ENCODE peak calls at places on chromosomes 11 and 22, in six cellular contexts. One of them, this sample, is unnamed.

GRCh38 chr22:24728790-24729637 is 45.5 kb downstream of the PIWIL3 start:
- DNase-seq in nephron progenitor cell: peak; percentile 16
- DNase-seq in PC-9: no peak
- DNase-seq in pancreas: no peak
- DNase-seq in HCT116: no peak
- DNase-seq in fibroblast of mammary gland: peak; percentile 7
- DNase-seq in this sample: no peak

GRCh38 chr11:119044708-119045107 is 12.3 kb downstream of the HYOU1 start:
- DNase-seq in fibroblast of mammary gland: no peak
- DNase-seq in pancreas: no peak
- DNase-seq in PC-9: no peak
- DNase-seq in HCT116: no peak
- DNase-seq in nephron progenitor cell: no peak
- DNase-seq in this sample: no peak

GRCh38 chr11:113253406-113253805 is 61.0 kb upstream of the TTC12 start:
- DNase-seq in PC-9: no peak
- DNase-seq in HCT116: no peak
- DNase-seq in pancreas: no peak
- DNase-seq in fibroblast of mammary gland: no peak
- DNase-seq in nephron progenitor cell: no peak
- DNase-seq in this sample: no peak

GRCh38 chr11:1852885-1853284 is at the start of gene LSP1:
- DNase-seq in pancreas: no peak
- DNase-seq in fibroblast of mammary gland: no peak
- DNase-seq in HCT116: no peak
- DNase-seq in nephron progenitor cell: no peak
- DNase-seq in PC-9: no peak
- DNase-seq in this sample: no peak

GRCh38 chr11:119015054-119015611 is 3.0 kb downstream of the RPS25 start:
- DNase-seq in fibroblast of mammary gland: no peak
- DNase-seq in PC-9: no peak
- DNase-seq in pancreas: no peak
- DNase-seq in HCT116: no peak
- DNase-seq in nephron progenitor cell: no peak
- DNase-seq in this sample: peak; percentile 13

GRCh38 chr11:132943737-132944556 is 588.4 kb downstream of the OPCML start:
- DNase-seq in fibroblast of mammary gland: no peak
- DNase-seq in pancreas: peak; percentile 56
- DNase-seq in HCT116: no peak
- DNase-seq in nephron progenitor cell: peak; percentile 69
- DNase-seq in PC-9: no peak
- DNase-seq in this sample: no peak

GRCh38 chr11:64571410-64572091 is 19.5 kb upstream of the SLC22A12 start:
- DNase-seq in nephron progenitor cell: no peak
- DNase-seq in HCT116: no peak
- DNase-seq in pancreas: no peak
- DNase-seq in fibroblast of mammary gland: peak; percentile 54
- DNase-seq in PC-9: peak; percentile 86
- DNase-seq in this sample: no peak

GRCh38 chr11:65017927-65018326 is 4.0 kb downstream of the ARL2 start:
- DNase-seq in HCT116: no peak
- DNase-seq in PC-9: no peak
- DNase-seq in nephron progenitor cell: no peak
- DNase-seq in fibroblast of mammary gland: no peak
- DNase-seq in pancreas: no peak
- DNase-seq in this sample: no peak

GRCh38 chr11:47688986-47689385 is 26.2 kb downstream of the AGBL2 start:
- DNase-seq in PC-9: no peak
- DNase-seq in nephron progenitor cell: no peak
- DNase-seq in pancreas: no peak
- DNase-seq in HCT116: no peak
- DNase-seq in fibroblast of mammary gland: no peak
- DNase-seq in this sample: no peak

GRCh38 chr11:91433284-91434010 is 791.2 kb upstream of the FAT3 start:
- DNase-seq in PC-9: no peak
- DNase-seq in pancreas: no peak
- DNase-seq in HCT116: no peak
- DNase-seq in fibroblast of mammary gland: no peak
- DNase-seq in nephron progenitor cell: no peak
- DNase-seq in this sample: no peak

GRCh38 chr22:30602049-30602448 is 4.9 kb upstream of the TCN2 start:
- DNase-seq in HCT116: peak; percentile 53
- DNase-seq in pancreas: no peak
- DNase-seq in PC-9: no peak
- DNase-seq in nephron progenitor cell: no peak
- DNase-seq in fibroblast of mammary gland: peak; percentile 31
- DNase-seq in this sample: peak; percentile 31

GRCh38 chr11:47857485-47858168 is 9.5 kb upstream of the NUP160 start:
- DNase-seq in HCT116: no peak
- DNase-seq in pancreas: no peak
- DNase-seq in fibroblast of mammary gland: no peak
- DNase-seq in nephron progenitor cell: no peak
- DNase-seq in PC-9: no peak
- DNase-seq in this sample: no peak

GRCh38 chr11:39681428-39681827 is 1778.0 kb downstream of the LRRC4C start:
- DNase-seq in nephron progenitor cell: no peak
- DNase-seq in PC-9: no peak
- DNase-seq in fibroblast of mammary gland: no peak
- DNase-seq in HCT116: no peak
- DNase-seq in pancreas: no peak
- DNase-seq in this sample: no peak

GRCh38 chr11:61507012-61507768 is 1.4 kb upstream of the LRRC10B start:
- DNase-seq in fibroblast of mammary gland: no peak
- DNase-seq in PC-9: no peak
- DNase-seq in HCT116: no peak
- DNase-seq in pancreas: no peak
- DNase-seq in nephron progenitor cell: no peak
- DNase-seq in this sample: no peak

GRCh38 chr11:65695459-65696241 is 16.4 kb upstream of the KAT5 start:
- DNase-seq in HCT116: peak; percentile 26
- DNase-seq in PC-9: peak; percentile 44
- DNase-seq in fibroblast of mammary gland: no peak
- DNase-seq in nephron progenitor cell: no peak
- DNase-seq in pancreas: peak; percentile 70
- DNase-seq in this sample: peak; percentile 81

GRCh38 chr11:37926772-37927171 is 1328.7 kb upstream of the RAG2 start:
- DNase-seq in HCT116: no peak
- DNase-seq in fibroblast of mammary gland: no peak
- DNase-seq in PC-9: no peak
- DNase-seq in nephron progenitor cell: no peak
- DNase-seq in pancreas: no peak
- DNase-seq in this sample: no peak

GRCh38 chr11:15897211-15897960 is 459.0 kb downstream of the SOX6 start:
- DNase-seq in pancreas: no peak
- DNase-seq in PC-9: peak; percentile 31
- DNase-seq in HCT116: no peak
- DNase-seq in nephron progenitor cell: no peak
- DNase-seq in fibroblast of mammary gland: peak; percentile 1
- DNase-seq in this sample: peak; percentile 13

GRCh38 chr22:44393066-44393465 is 80.3 kb upstream of the SHISAL1 start:
- DNase-seq in HCT116: no peak
- DNase-seq in fibroblast of mammary gland: no peak
- DNase-seq in pancreas: peak; percentile 27
- DNase-seq in PC-9: no peak
- DNase-seq in nephron progenitor cell: no peak
- DNase-seq in this sample: no peak

GRCh38 chr11:35274909-35275807 is 136.2 kb downstream of the CD44 start:
- DNase-seq in HCT116: no peak
- DNase-seq in PC-9: peak; percentile 45
- DNase-seq in fibroblast of mammary gland: no peak
- DNase-seq in pancreas: peak; percentile 84
- DNase-seq in nephron progenitor cell: no peak
- DNase-seq in this sample: peak; percentile 66

GRCh38 chr22:35900483-35901168 is 128.0 kb downstream of the RBFOX2 start:
- DNase-seq in PC-9: peak; percentile 48
- DNase-seq in nephron progenitor cell: no peak
- DNase-seq in fibroblast of mammary gland: peak; percentile 26
- DNase-seq in pancreas: no peak
- DNase-seq in HCT116: peak; percentile 28
- DNase-seq in this sample: no peak

GRCh38 chr11:91104237-91104636 is 881.4 kb upstream of the CHORDC1 start:
- DNase-seq in pancreas: no peak
- DNase-seq in nephron progenitor cell: no peak
- DNase-seq in HCT116: no peak
- DNase-seq in fibroblast of mammary gland: peak; percentile 44
- DNase-seq in PC-9: peak; percentile 15
- DNase-seq in this sample: no peak

GRCh38 chr11:3008746-3009336 is 16.7 kb upstream of the NAP1L4 start:
- DNase-seq in HCT116: no peak
- DNase-seq in pancreas: peak; percentile 41
- DNase-seq in nephron progenitor cell: no peak
- DNase-seq in fibroblast of mammary gland: no peak
- DNase-seq in PC-9: no peak
- DNase-seq in this sample: no peak

GRCh38 chr11:110878513-110878912 is 166.3 kb upstream of the ARHGAP20 start:
- DNase-seq in pancreas: no peak
- DNase-seq in HCT116: no peak
- DNase-seq in nephron progenitor cell: no peak
- DNase-seq in fibroblast of mammary gland: peak; percentile 89
- DNase-seq in PC-9: no peak
- DNase-seq in this sample: no peak

GRCh38 chr11:117378966-117379865 is 51.6 kb downstream of the CEP164 start:
- DNase-seq in HCT116: no peak
- DNase-seq in PC-9: no peak
- DNase-seq in nephron progenitor cell: no peak
- DNase-seq in pancreas: no peak
- DNase-seq in fibroblast of mammary gland: no peak
- DNase-seq in this sample: no peak

GRCh38 chr11:64131657-64132387 is 34.1 kb downstream of the MACROD1 start:
- DNase-seq in nephron progenitor cell: no peak
- DNase-seq in HCT116: no peak
- DNase-seq in PC-9: no peak
- DNase-seq in fibroblast of mammary gland: no peak
- DNase-seq in pancreas: no peak
- DNase-seq in this sample: no peak

GRCh38 chr11:68003846-68004550 is at the start of gene UNC93B1:
- DNase-seq in PC-9: peak; percentile 92
- DNase-seq in fibroblast of mammary gland: peak; percentile 71
- DNase-seq in nephron progenitor cell: peak; percentile 78
- DNase-seq in HCT116: peak; percentile 67
- DNase-seq in pancreas: peak; percentile 94
- DNase-seq in this sample: peak; percentile 93

DNA sequence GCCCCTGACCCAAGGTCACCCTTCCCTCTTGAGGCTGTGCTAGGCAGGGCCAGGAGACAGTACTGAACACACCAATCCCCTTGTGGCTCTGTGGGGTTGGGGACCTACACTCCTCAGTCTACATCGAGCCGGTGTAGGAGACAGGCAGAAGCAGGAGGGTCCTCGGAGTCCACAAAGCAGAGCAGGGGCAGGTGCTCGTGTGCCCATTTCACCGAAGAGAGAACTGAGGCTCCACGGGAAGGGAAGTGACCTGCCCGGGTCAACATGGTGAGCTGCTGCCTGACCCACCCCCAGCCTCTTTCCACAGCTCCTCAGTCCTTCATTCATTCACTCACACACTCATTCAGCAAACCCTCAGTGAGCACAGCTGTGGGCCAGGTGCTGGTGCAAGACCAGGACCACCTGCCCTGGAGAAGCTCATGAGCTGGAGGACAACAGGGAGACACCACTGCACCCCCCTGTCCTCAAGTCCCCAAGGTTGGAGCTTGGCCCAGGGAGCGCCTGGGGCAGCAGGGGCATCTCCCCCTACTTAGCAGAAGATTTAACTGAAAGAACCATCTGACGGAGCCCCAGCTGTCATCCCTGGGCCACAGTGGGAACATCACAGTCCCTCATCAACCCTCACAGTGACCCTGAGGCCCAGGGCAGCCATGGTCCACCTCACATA is 127.3 kb downstream of the MED15 start:
- DNase-seq in pancreas: no peak
- DNase-seq in HCT116: no peak
- DNase-seq in nephron progenitor cell: no peak
- DNase-seq in fibroblast of mammary gland: no peak
- DNase-seq in PC-9: no peak
- DNase-seq in this sample: no peak
- TF ChIP-seq CTCF in pancreas: no peak
- TF ChIP-seq CTCF in HCT116: no peak
- TF ChIP-seq CTCF in nephron progenitor cell: no peak
- TF ChIP-seq CTCF in fibroblast of mammary gland: no peak
- TF ChIP-seq CTCF in PC-9: no peak
- TF ChIP-seq CTCF in this sample: no peak

GRCh38 chr11:123253909-123254308 is 58.9 kb upstream of the CLMP start:
- DNase-seq in fibroblast of mammary gland: peak; percentile 42
- DNase-seq in nephron progenitor cell: no peak
- DNase-seq in HCT116: no peak
- DNase-seq in PC-9: no peak
- DNase-seq in pancreas: no peak
- DNase-seq in this sample: no peak
- TF ChIP-seq CTCF in fibroblast of mammary gland: no peak
- TF ChIP-seq CTCF in nephron progenitor cell: no peak
- TF ChIP-seq CTCF in HCT116: no peak
- TF ChIP-seq CTCF in PC-9: no peak
- TF ChIP-seq CTCF in pancreas: no peak
- TF ChIP-seq CTCF in this sample: no peak

GRCh38 chr11:33835143-33835878 is 56.6 kb downstream of the LMO2 start:
- DNase-seq in nephron progenitor cell: no peak
- DNase-seq in PC-9: peak; percentile 18
- DNase-seq in HCT116: peak; percentile 48
- DNase-seq in fibroblast of mammary gland: peak; percentile 86
- DNase-seq in pancreas: no peak
- DNase-seq in this sample: no peak
- TF ChIP-seq CTCF in nephron progenitor cell: no peak
- TF ChIP-seq CTCF in PC-9: peak; percentile 79
- TF ChIP-seq CTCF in HCT116: peak; percentile 18
- TF ChIP-seq CTCF in fibroblast of mammary gland: peak; percentile 37
- TF ChIP-seq CTCF in pancreas: no peak
- TF ChIP-seq CTCF in this sample: peak; percentile 15

GRCh38 chr11:20336056-20336455 is 27.5 kb upstream of the HTATIP2 start:
- DNase-seq in HCT116: no peak
- DNase-seq in pancreas: no peak
- DNase-seq in PC-9: no peak
- DNase-seq in nephron progenitor cell: no peak
- DNase-seq in fibroblast of mammary gland: no peak
- DNase-seq in this sample: no peak

GRCh38 chr11:20342347-20343279 is 20.9 kb upstream of the HTATIP2 start:
- DNase-seq in fibroblast of mammary gland: no peak
- DNase-seq in PC-9: no peak
- DNase-seq in pancreas: no peak
- DNase-seq in nephron progenitor cell: peak; percentile 60
- DNase-seq in HCT116: no peak
- DNase-seq in this sample: no peak

DNA sequence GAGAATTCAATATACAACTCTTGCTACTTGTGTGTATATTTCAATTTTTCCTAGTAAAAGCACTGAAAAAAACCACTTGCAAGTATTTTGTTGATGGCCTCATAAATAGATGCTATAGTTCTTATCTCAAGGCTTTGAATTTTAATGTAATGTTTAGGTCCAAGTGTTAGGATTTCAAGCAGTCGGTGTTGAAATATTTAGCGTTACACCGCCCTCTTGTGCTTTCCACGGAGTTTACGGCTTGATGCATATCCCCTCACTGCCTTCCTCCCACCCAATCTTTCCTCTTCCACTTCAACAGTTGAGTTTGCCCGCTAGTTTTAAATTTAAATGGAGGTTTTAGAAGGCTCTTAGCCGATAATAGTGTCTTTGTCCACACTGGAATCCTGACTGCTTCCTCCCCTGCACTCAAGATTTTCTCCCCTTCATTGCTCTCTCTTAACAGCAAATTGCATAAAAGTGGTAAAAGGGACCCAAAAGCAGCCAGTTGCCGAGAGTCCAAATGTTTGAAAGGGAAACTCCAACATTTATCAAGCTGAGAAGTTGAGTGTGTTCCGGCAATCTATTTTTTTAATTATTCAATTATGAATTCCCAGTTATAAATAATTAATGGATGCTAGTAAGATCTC is 25.9 kb upstream of the HTATIP2 start:
- DNase-seq in nephron progenitor cell: peak; percentile 27
- DNase-seq in HCT116: peak; percentile 27
- DNase-seq in PC-9: no peak
- DNase-seq in fibroblast of mammary gland: peak; percentile 40
- DNase-seq in pancreas: no peak
- DNase-seq in this sample: peak; percentile 16
- TF ChIP-seq CTCF in nephron progenitor cell: peak; percentile 54
- TF ChIP-seq CTCF in HCT116: peak; percentile 51
- TF ChIP-seq CTCF in PC-9: peak; percentile 55
- TF ChIP-seq CTCF in fibroblast of mammary gland: peak; percentile 55
- TF ChIP-seq CTCF in pancreas: no peak
- TF ChIP-seq CTCF in this sample: peak; percentile 12

This sample was measured in Calu3.